ENCODE peak calls at places on chromosomes 7 and 10, in seven cellular contexts. O is frontal cortex; L is trophoblast cell; X is activated CD8-positive, alpha-beta memory T cell treated with anti-CD3 and anti-CD28 coated beads for 48 hours; S is NAMALWA; W is COLO829; A is stimulated activated CD8-positive, alpha-beta memory T cell treated with anti-CD3 and anti-CD28 coated beads, Interleukin-15, amount 100 ng/mL, for 4 hours. F is an unnamed sample.
A peak's percentile ranks its signal among the peaks of the same experiment; 100 is the strongest.

GRCh38 chr7:30796105-30796869 is 25.1 kb downstream of the MINDY4 start:
- DNase-seq in O (no peak), L (no peak), W (no peak), X (no peak), A (no peak), S (no peak), F (no peak)

GRCh38 chr10:24722676-24723385 is 856 bp downstream of the ARHGAP21 start:
- DNase-seq in O (peak; percentile 71), A (peak; percentile 8), L (peak; percentile 32), W (no peak), S (peak; percentile 68), X (peak; percentile 28), F (no peak)

GRCh38 chr10:120824864-120825263 is 26.3 kb upstream of the WDR11 start:
- DNase-seq in A (no peak), O (no peak), X (no peak), W (peak; percentile 10), L (peak; percentile 7), S (peak; percentile 66), F (no peak)

GRCh38 chr10:34544400-34544799 is 270.7 kb downstream of the PARD3 start:
- DNase-seq in W (no peak), X (no peak), L (no peak), A (no peak), S (no peak), O (no peak), F (no peak)

GRCh38 chr10:129919358-129919757 is 44.7 kb downstream of the EBF3 start:
- DNase-seq in L (no peak), A (no peak), S (no peak), X (no peak), O (no peak), W (no peak), F (no peak)

GRCh38 chr7:8277394-8277982 is 15.5 kb upstream of the ICA1 start:
- DNase-seq in X (no peak), L (no peak), O (no peak), S (peak; percentile 49), A (no peak), W (peak; percentile 37), F (no peak)

GRCh38 chr7:106770191-106770590 is 94.9 kb upstream of the PIK3CG start:
- DNase-seq in L (peak; percentile 79), X (no peak), A (no peak), S (no peak), O (no peak), W (peak; percentile 52), F (no peak)

GRCh38 chr7:79212334-79212733 is 241.1 kb downstream of the MAGI2 start:
- DNase-seq in O (no peak), S (no peak), X (no peak), W (no peak), L (no peak), A (no peak), F (no peak)

GRCh38 chr7:71015260-71015900 is 116.6 kb upstream of the GALNT17 start:
- DNase-seq in L (no peak), S (no peak), A (no peak), O (no peak), X (no peak), W (no peak), F (no peak)

GRCh38 chr10:74177140-74177677 is 26.2 kb downstream of the ADK start:
- DNase-seq in L (peak; percentile 90), A (peak; percentile 43), S (peak; percentile 30), X (no peak), W (no peak), O (no peak), F (no peak)

GRCh38 chr10:75726522-75727493 is 295.4 kb downstream of the LRMDA start:
- DNase-seq in X (no peak), S (no peak), O (no peak), W (no peak), L (no peak), A (no peak), F (no peak)

GRCh38 chr7:43508434-43508833 is 74.5 kb upstream of the STK17A start:
- DNase-seq in L (no peak), S (no peak), W (no peak), X (no peak), O (no peak), A (no peak), F (no peak)

GRCh38 chr10:89476150-89476549 is 59.2 kb downstream of the SLC16A12 start:
- DNase-seq in L (no peak), A (no peak), W (peak; percentile 14), X (no peak), O (no peak), S (no peak), F (no peak)

F was measured in cerebellar nuclear complex.